ENCODE peak calls at places on chromosomes 12 and 14, in five cellular contexts. One of them, this sample, is unnamed.

GRCh38 chr14:31270196-31270772 is 62.7 kb upstream of the HECTD1 start:
- DNase-seq in lower lobe of right lung: peak
- DNase-seq in A549: no peak
- DNase-seq in BE2C: peak
- DNase-seq in GM12865: peak
- DNase-seq in this sample: peak

GRCh38 chr12:40733871-40734270 is 41.6 kb downstream of the CNTN1 start:
- DNase-seq in GM12865: no peak
- DNase-seq in BE2C: peak
- DNase-seq in lower lobe of right lung: no peak
- DNase-seq in A549: no peak
- DNase-seq in this sample: no peak

GRCh38 chr14:89912667-89913211 is 41.8 kb downstream of the EFCAB11 start:
- DNase-seq in A549: peak
- DNase-seq in GM12865: no peak
- DNase-seq in BE2C: no peak
- DNase-seq in lower lobe of right lung: peak
- DNase-seq in this sample: no peak

GRCh38 chr14:94056579-94057308 is 24.3 kb downstream of the DDX24 start:
- DNase-seq in GM12865: peak
- DNase-seq in A549: no peak
- DNase-seq in lower lobe of right lung: no peak
- DNase-seq in BE2C: no peak
- DNase-seq in this sample: no peak

GRCh38 chr12:11795910-11796459 is 146.5 kb downstream of the ETV6 start:
- DNase-seq in BE2C: no peak
- DNase-seq in lower lobe of right lung: no peak
- DNase-seq in GM12865: no peak
- DNase-seq in A549: no peak
- DNase-seq in this sample: no peak

GRCh38 chr12:58496411-58496810 is 423.9 kb downstream of the LRIG3 start:
- DNase-seq in lower lobe of right lung: no peak
- DNase-seq in A549: no peak
- DNase-seq in BE2C: no peak
- DNase-seq in GM12865: no peak
- DNase-seq in this sample: no peak

GRCh38 chr14:59631237-59631636 is 54.6 kb upstream of the CCDC175 start:
- DNase-seq in BE2C: no peak
- DNase-seq in GM12865: peak
- DNase-seq in A549: no peak
- DNase-seq in lower lobe of right lung: no peak
- DNase-seq in this sample: no peak

GRCh38 chr14:69363055-69363454 is 35.0 kb downstream of the ERH start:
- DNase-seq in A549: no peak
- DNase-seq in BE2C: peak
- DNase-seq in lower lobe of right lung: no peak
- DNase-seq in GM12865: no peak
- DNase-seq in this sample: no peak

GRCh38 chr14:87794566-87794965 is 198.4 kb downstream of the GALC start:
- DNase-seq in lower lobe of right lung: no peak
- DNase-seq in GM12865: no peak
- DNase-seq in BE2C: no peak
- DNase-seq in A549: no peak
- DNase-seq in this sample: no peak

GRCh38 chr12:89825591-89826449 is 117.2 kb upstream of the ATP2B1 start:
- DNase-seq in lower lobe of right lung: no peak
- DNase-seq in GM12865: peak
- DNase-seq in A549: peak
- DNase-seq in BE2C: no peak
- DNase-seq in this sample: no peak

GRCh38 chr12:101928556-101928955 is 51.2 kb downstream of the DRAM1 start:
- DNase-seq in BE2C: no peak
- DNase-seq in A549: no peak
- DNase-seq in GM12865: peak
- DNase-seq in lower lobe of right lung: no peak
- DNase-seq in this sample: no peak

GRCh38 chr12:105561981-105562726 is 231.7 kb downstream of the C12orf75 start:
- DNase-seq in GM12865: no peak
- DNase-seq in BE2C: no peak
- DNase-seq in lower lobe of right lung: no peak
- DNase-seq in A549: peak
- DNase-seq in this sample: peak

GRCh38 chr12:66130267-66131066 is at the start of gene LLPH:
- DNase-seq in lower lobe of right lung: peak
- DNase-seq in GM12865: peak
- DNase-seq in BE2C: peak
- DNase-seq in A549: peak
- DNase-seq in this sample: peak

GRCh38 chr12:52063986-52064649 is 5.7 kb upstream of the ATG101 start:
- DNase-seq in A549: no peak
- DNase-seq in BE2C: no peak
- DNase-seq in lower lobe of right lung: no peak
- DNase-seq in GM12865: no peak
- DNase-seq in this sample: no peak

GRCh38 chr12:50825372-50825838 is 17.3 kb upstream of the TMPRSS12 start:
- DNase-seq in BE2C: no peak
- DNase-seq in A549: peak
- DNase-seq in lower lobe of right lung: no peak
- DNase-seq in GM12865: peak
- DNase-seq in this sample: no peak

GRCh38 chr12:66387067-66387466 is 84.8 kb downstream of the HELB start:
- DNase-seq in BE2C: no peak
- DNase-seq in lower lobe of right lung: no peak
- DNase-seq in A549: no peak
- DNase-seq in GM12865: no peak
- DNase-seq in this sample: no peak

GRCh38 chr12:89247541-89247942 is 104.8 kb downstream of the DUSP6 start:
- DNase-seq in A549: no peak
- DNase-seq in GM12865: no peak
- DNase-seq in lower lobe of right lung: no peak
- DNase-seq in BE2C: no peak
- DNase-seq in this sample: no peak

GRCh38 chr14:64444984-64445845 is 20.1 kb upstream of the AKAP5 start:
- DNase-seq in A549: no peak
- DNase-seq in GM12865: peak
- DNase-seq in BE2C: peak
- DNase-seq in lower lobe of right lung: no peak
- DNase-seq in this sample: no peak

GRCh38 chr12:104297477-104298113 is 5.9 kb upstream of the EID3 start:
- DNase-seq in BE2C: no peak
- DNase-seq in A549: no peak
- DNase-seq in GM12865: no peak
- DNase-seq in lower lobe of right lung: no peak
- DNase-seq in this sample: no peak

GRCh38 chr12:63849641-63850040 is 5.1 kb downstream of the SRGAP1 start:
- DNase-seq in GM12865: no peak
- DNase-seq in lower lobe of right lung: no peak
- DNase-seq in A549: no peak
- DNase-seq in BE2C: no peak
- DNase-seq in this sample: no peak

GRCh38 chr12:46209165-46209564 is 59.7 kb downstream of the SLC38A1 start:
- DNase-seq in lower lobe of right lung: no peak
- DNase-seq in GM12865: no peak
- DNase-seq in BE2C: no peak
- DNase-seq in A549: no peak
- DNase-seq in this sample: no peak

GRCh38 chr14:22390824-22391461 is 198.1 kb downstream of the DAD1 start:
- DNase-seq in BE2C: no peak
- DNase-seq in GM12865: peak
- DNase-seq in lower lobe of right lung: no peak
- DNase-seq in A549: peak
- DNase-seq in this sample: no peak

GRCh38 chr12:48028541-48029400 is 24.5 kb upstream of the COL2A1 start:
- DNase-seq in BE2C: no peak
- DNase-seq in GM12865: no peak
- DNase-seq in lower lobe of right lung: no peak
- DNase-seq in A549: no peak
- DNase-seq in this sample: no peak

GRCh38 chr12:97471194-97471593 is 8.6 kb downstream of the RMST start:
- DNase-seq in A549: no peak
- DNase-seq in lower lobe of right lung: no peak
- DNase-seq in BE2C: no peak
- DNase-seq in GM12865: no peak
- DNase-seq in this sample: no peak
- H3K4me3 ChIP-seq in A549: no peak
- H3K4me3 ChIP-seq in lower lobe of right lung: no peak
- H3K4me3 ChIP-seq in BE2C: no peak
- H3K4me3 ChIP-seq in GM12865: no peak
- H3K4me3 ChIP-seq in this sample: no peak

GRCh38 chr12:121504505-121504904 is 76.3 kb downstream of the KDM2B start:
- DNase-seq in A549: no peak
- DNase-seq in GM12865: no peak
- DNase-seq in lower lobe of right lung: no peak
- DNase-seq in BE2C: no peak
- DNase-seq in this sample: no peak

GRCh38 chr12:121495746-121496145 is 85.1 kb downstream of the KDM2B start:
- DNase-seq in GM12865: no peak
- DNase-seq in lower lobe of right lung: no peak
- DNase-seq in BE2C: no peak
- DNase-seq in A549: no peak
- DNase-seq in this sample: no peak

GRCh38 chr12:121503395-121503794 is 77.4 kb downstream of the KDM2B start:
- DNase-seq in BE2C: no peak
- DNase-seq in lower lobe of right lung: no peak
- DNase-seq in A549: no peak
- DNase-seq in GM12865: no peak
- DNase-seq in this sample: no peak

GRCh38 chr12:121501946-121502345 is 78.9 kb downstream of the KDM2B start:
- DNase-seq in A549: no peak
- DNase-seq in GM12865: no peak
- DNase-seq in BE2C: no peak
- DNase-seq in lower lobe of right lung: no peak
- DNase-seq in this sample: no peak

GRCh38 chr12:121499929-121500793 is 80.7 kb downstream of the KDM2B start:
- DNase-seq in GM12865: peak
- DNase-seq in lower lobe of right lung: peak
- DNase-seq in A549: peak
- DNase-seq in BE2C: peak
- DNase-seq in this sample: peak
- H3K4me3 ChIP-seq in GM12865: no peak
- H3K4me3 ChIP-seq in lower lobe of right lung: peak
- H3K4me3 ChIP-seq in A549: no peak
- H3K4me3 ChIP-seq in BE2C: peak
- H3K4me3 ChIP-seq in this sample: no peak

GRCh38 chr12:12945591-12945990 is 6.4 kb downstream of the GPRC5D start:
- DNase-seq in A549: no peak
- DNase-seq in GM12865: no peak
- DNase-seq in BE2C: no peak
- DNase-seq in lower lobe of right lung: no peak
- DNase-seq in this sample: no peak
- H3K4me3 ChIP-seq in A549: no peak
- H3K4me3 ChIP-seq in GM12865: no peak
- H3K4me3 ChIP-seq in BE2C: no peak
- H3K4me3 ChIP-seq in lower lobe of right lung: no peak
- H3K4me3 ChIP-seq in this sample: no peak

GRCh38 chr12:27148791-27149190 is 66.4 kb upstream of the C12orf71 start:
- DNase-seq in lower lobe of right lung: no peak
- DNase-seq in GM12865: peak
- DNase-seq in BE2C: no peak
- DNase-seq in A549: no peak
- DNase-seq in this sample: no peak

GRCh38 chr12:27140478-27140969 is 58.1 kb upstream of the C12orf71 start:
- DNase-seq in A549: no peak
- DNase-seq in BE2C: no peak
- DNase-seq in lower lobe of right lung: no peak
- DNase-seq in GM12865: no peak
- DNase-seq in this sample: no peak

GRCh38 chr12:27142102-27142721 is 59.8 kb upstream of the C12orf71 start:
- DNase-seq in lower lobe of right lung: no peak
- DNase-seq in BE2C: peak
- DNase-seq in GM12865: peak
- DNase-seq in A549: peak
- DNase-seq in this sample: no peak

GRCh38 chr12:27148373-27148772 is 66.0 kb upstream of the C12orf71 start:
- DNase-seq in lower lobe of right lung: no peak
- DNase-seq in A549: no peak
- DNase-seq in GM12865: no peak
- DNase-seq in BE2C: no peak
- DNase-seq in this sample: no peak

GRCh38 chr12:27143676-27144075 is 61.3 kb upstream of the C12orf71 start:
- DNase-seq in BE2C: no peak
- DNase-seq in lower lobe of right lung: no peak
- DNase-seq in GM12865: no peak
- DNase-seq in A549: no peak
- DNase-seq in this sample: no peak
- H3K4me3 ChIP-seq in BE2C: no peak
- H3K4me3 ChIP-seq in lower lobe of right lung: no peak
- H3K4me3 ChIP-seq in GM12865: no peak
- H3K4me3 ChIP-seq in A549: no peak
- H3K4me3 ChIP-seq in this sample: no peak

GRCh38 chr12:79378496-79378895 is 312.3 kb downstream of the PAWR start:
- DNase-seq in BE2C: no peak
- DNase-seq in lower lobe of right lung: no peak
- DNase-seq in A549: no peak
- DNase-seq in GM12865: no peak
- DNase-seq in this sample: no peak
- H3K4me3 ChIP-seq in BE2C: no peak
- H3K4me3 ChIP-seq in lower lobe of right lung: no peak
- H3K4me3 ChIP-seq in A549: no peak
- H3K4me3 ChIP-seq in GM12865: no peak
- H3K4me3 ChIP-seq in this sample: no peak